ENCODE peak calls at places on chromosome 21, in ten cellular contexts. T is transverse colon; L is small intestine; P is breast epithelium; R is pancreas; O is CD4-positive, alpha-beta memory T cell; M is cardiac muscle cell; H is sigmoid colon; W is MM.1S; E is CD8-positive, alpha-beta memory T cell. Y is an unnamed sample.

GRCh38 chr21:25139390-25139789 is 467.9 kb downstream of the MRPL39 start:
- DNase-seq in T (no peak), L (no peak), P (no peak), R (no peak), O (no peak), M (no peak), H (no peak), W (no peak), E (no peak), Y (no peak)

GRCh38 chr21:28752131-28752530 is 240.5 kb downstream of the LTN1 start:
- DNase-seq in T (no peak), L (no peak), P (no peak), R (no peak), O (no peak), M (no peak), H (no peak), W (no peak), E (no peak), Y (no peak)

GRCh38 chr21:28489197-28489596 is 503.5 kb downstream of the LTN1 start:
- DNase-seq in T (no peak), L (no peak), P (peak; percentile 74), R (no peak), O (no peak), M (no peak), H (no peak), W (no peak), E (no peak), Y (no peak)

GRCh38 chr21:16563795-16564194 is 834.0 kb downstream of the USP25 start:
- DNase-seq in T (no peak), L (no peak), P (peak; percentile 72), R (no peak), O (no peak), M (peak; percentile 62), H (no peak), W (no peak), E (no peak), Y (no peak)

GRCh38 chr21:16570196-16570595 is 840.4 kb downstream of the USP25 start:
- DNase-seq in T (no peak), L (no peak), P (no peak), R (no peak), O (no peak), M (no peak), H (no peak), W (no peak), E (no peak), Y (no peak)

GRCh38 chr21:39136711-39137110 is 46.5 kb downstream of the PSMG1 start:
- DNase-seq in T (no peak), L (no peak), P (no peak), R (no peak), O (no peak), M (no peak), H (no peak), W (no peak), E (no peak), Y (no peak)

GRCh38 chr21:39051561-39051949 is 131.7 kb downstream of the PSMG1 start:
- DNase-seq in T (no peak), L (no peak), P (no peak), R (no peak), O (no peak), M (no peak), H (no peak), W (no peak), E (no peak), Y (no peak)

GRCh38 chr21:39082656-39083376 is 100.4 kb downstream of the PSMG1 start:
- DNase-seq in T (peak; percentile 41), L (peak; percentile 48), P (peak; percentile 64), R (no peak), O (no peak), M (no peak), H (no peak), W (peak; percentile 32), E (no peak), Y (no peak)

GRCh38 chr21:35559128-35559831 is 501.0 kb downstream of the SETD4 start:
- DNase-seq in T (no peak), L (no peak), P (no peak), R (no peak), O (no peak), M (peak; percentile 93), H (no peak), W (no peak), E (no peak), Y (no peak)

GRCh38 chr21:16454371-16454770 is 724.6 kb downstream of the USP25 start:
- DNase-seq in T (no peak), L (no peak), P (no peak), R (no peak), O (no peak), M (peak; percentile 51), H (no peak), W (peak; percentile 15), E (no peak), Y (no peak)

GRCh38 chr21:31671931-31672330 is 12.4 kb downstream of the SOD1 start:
- DNase-seq in T (no peak), L (no peak), P (no peak), R (no peak), O (no peak), M (no peak), H (no peak), W (no peak), E (no peak), Y (no peak)

GRCh38 chr21:39379986-39380891 is 31.4 kb upstream of the HMGN1 start:
- DNase-seq in T (peak; percentile 94), L (peak; percentile 90), P (peak; percentile 92), R (peak; percentile 97), O (peak; percentile 87), M (peak; percentile 98), H (peak; percentile 98), W (peak; percentile 97), E (peak; percentile 86), Y (peak; percentile 94)

GRCh38 chr21:17451364-17451869 is 61.4 kb upstream of the CXADR start:
- DNase-seq in T (no peak), L (no peak), P (no peak), R (no peak), O (no peak), M (peak; percentile 78), H (no peak), W (no peak), E (no peak), Y (no peak)

GRCh38 chr21:41881051-41881450 is 1.9 kb upstream of the PRDM15 start:
- DNase-seq in T (no peak), L (no peak), P (no peak), R (no peak), O (no peak), M (no peak), H (no peak), W (no peak), E (no peak), Y (no peak)
- H3K4me1 ChIP-seq in T (peaks cover 18% of the 10 kb centered on the region), L (no peaks in the 10 kb centered on the region), P (no peaks in the 10 kb centered on the region), R (peaks cover 4% of the 10 kb centered on the region), O (peaks cover 26% of the 10 kb centered on the region), M (peaks cover 4% of the 10 kb centered on the region), H (peaks cover 12% of the 10 kb centered on the region), W (peaks cover 7% of the 10 kb centered on the region), E (peaks cover 21% of the 10 kb centered on the region), Y (peaks cover 6% of the 10 kb centered on the region)

DNA sequence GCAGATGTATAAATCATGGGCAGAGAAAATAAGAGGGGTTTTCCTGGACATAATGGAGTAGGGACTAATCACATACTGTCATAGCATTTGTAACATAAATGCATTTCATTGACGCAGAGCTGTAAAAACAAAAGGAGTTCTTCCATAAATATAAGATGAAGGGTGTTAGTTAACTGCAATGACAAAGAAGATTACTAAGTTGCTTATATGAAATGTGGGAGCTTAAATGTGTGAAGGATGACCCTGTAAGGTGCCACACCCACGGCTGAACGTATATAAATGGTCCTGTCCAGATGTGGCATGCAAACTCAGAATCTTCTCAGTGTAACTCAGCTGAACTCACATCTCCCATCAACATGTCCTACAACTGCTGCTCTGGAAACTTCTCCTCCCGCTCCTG is at the start of gene KRTAP13-1:
- DNase-seq in T (no peak), L (no peak), P (no peak), R (no peak), O (no peak), M (no peak), H (no peak), W (no peak), E (no peak), Y (no peak)
- H3K9me3 ChIP-seq in T (no peaks in the 10 kb centered on the region), L (no peaks in the 10 kb centered on the region), P (no peaks in the 10 kb centered on the region), R (no peaks in the 10 kb centered on the region), O (no peaks in the 10 kb centered on the region), M (no peaks in the 10 kb centered on the region), H (no peaks in the 10 kb centered on the region), W (no peaks in the 10 kb centered on the region), E (no peaks in the 10 kb centered on the region), Y (no peaks in the 10 kb centered on the region)

GRCh38 chr21:37224861-37225260 is 42.3 kb downstream of the VPS26C start:
- DNase-seq in T (no peak), L (no peak), P (no peak), R (no peak), O (no peak), M (no peak), H (no peak), W (no peak), E (no peak), Y (no peak)
- H3K36me3 ChIP-seq in T (no peaks in the 10 kb centered on the region), L (peaks cover 19% of the 10 kb centered on the region), P (peaks cover 7% of the 10 kb centered on the region), R (peaks cover 46% of the 10 kb centered on the region), O (peaks cover 33% of the 10 kb centered on the region), M (peaks cover 43% of the 10 kb centered on the region), H (peaks cover 24% of the 10 kb centered on the region), W (peaks cover 6% of the 10 kb centered on the region), E (peaks cover 7% of the 10 kb centered on the region), Y (peaks cover 46% of the 10 kb centered on the region)

DNA sequence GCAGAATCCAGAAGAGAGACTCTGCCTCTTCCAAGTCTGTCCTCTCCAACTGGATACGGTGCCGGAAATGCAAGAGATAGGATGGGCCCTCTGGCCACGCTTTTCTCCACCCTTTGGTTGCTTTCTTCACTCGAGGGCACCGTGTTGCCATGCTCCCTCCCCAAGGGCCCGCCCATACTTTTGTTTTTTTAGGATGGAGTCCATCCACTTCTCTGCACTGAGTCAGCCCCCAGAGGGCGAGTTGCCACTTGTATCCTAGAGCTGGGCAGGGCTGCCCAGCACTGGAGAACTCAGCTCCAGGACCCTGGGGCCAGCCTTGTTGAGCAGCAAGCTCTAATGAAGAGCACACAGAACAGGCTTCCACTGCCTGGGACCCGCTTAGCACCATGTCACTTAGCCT is 25.5 kb downstream of the IFNGR2 start:
- DNase-seq in T (no peak), L (no peak), P (no peak), R (peak; percentile 35), O (no peak), M (no peak), H (no peak), W (no peak), E (no peak), Y (peak; percentile 94)
- H3K4me1 ChIP-seq in T (peaks cover 7% of the 10 kb centered on the region), L (no peaks in the 10 kb centered on the region), P (peaks cover 5% of the 10 kb centered on the region), R (no peaks in the 10 kb centered on the region), O (no peaks in the 10 kb centered on the region), M (no peaks in the 10 kb centered on the region), H (peaks cover 14% of the 10 kb centered on the region), W (peaks cover 15% of the 10 kb centered on the region), E (no peaks in the 10 kb centered on the region), Y (peaks cover 21% of the 10 kb centered on the region)

GRCh38 chr21:9772348-9772672 is 749.1 kb upstream of the TPTE start:
- DNase-seq in T (no peak), L (no peak), P (no peak), R (no peak), O (no peak), M (no peak), H (no peak), W (no peak), E (no peak), Y (no peak)

GRCh38 chr21:9774347-9774746 is 747.0 kb upstream of the TPTE start:
- DNase-seq in T (no peak), L (no peak), P (no peak), R (no peak), O (no peak), M (no peak), H (no peak), W (no peak), E (no peak), Y (no peak)
- H3K9me3 ChIP-seq in T (peaks cover 24% of the 10 kb centered on the region), L (peaks cover 3% of the 10 kb centered on the region), P (peaks cover 1% of the 10 kb centered on the region), R (no peaks in the 10 kb centered on the region), O (peaks cover 5% of the 10 kb centered on the region), M (peaks cover 26% of the 10 kb centered on the region), H (no peaks in the 10 kb centered on the region), W (no peaks in the 10 kb centered on the region), E (peaks cover 8% of the 10 kb centered on the region), Y (peaks cover 10% of the 10 kb centered on the region)

GRCh38 chr21:46352156-46352499 is 28.2 kb downstream of the PCNT start:
- DNase-seq in T (no peak), L (no peak), P (no peak), R (no peak), O (no peak), M (no peak), H (no peak), W (no peak), E (no peak), Y (no peak)
- H3K36me3 ChIP-seq in T (no peaks in the 10 kb centered on the region), L (peaks cover 20% of the 10 kb centered on the region), P (peaks cover 16% of the 10 kb centered on the region), R (peaks cover 43% of the 10 kb centered on the region), O (peaks cover 78% of the 10 kb centered on the region), M (peaks cover 32% of the 10 kb centered on the region), H (peaks cover 37% of the 10 kb centered on the region), W (peaks cover 19% of the 10 kb centered on the region), E (peaks cover 43% of the 10 kb centered on the region), Y (peaks cover 83% of the 10 kb centered on the region)

Y was measured in RWPE2.